ENCODE peak calls at places on chromosome 14, in nine cellular contexts. D, N, X, L, S, V, O, R and J are unnamed samples.

GRCh38 chr14:24613747-24614146 is 4.3 kb upstream of the GZMH start:
- DNase-seq in V (no peak), D (no peak), R (no peak), S (no peak), X (no peak), O (no peak), L (no peak), N (no peak), J (no peak)

GRCh38 chr14:59507752-59508103 is 23.4 kb downstream of the JKAMP start:
- DNase-seq in D (no peak), L (no peak), O (no peak), V (no peak), R (no peak), N (no peak), S (no peak), X (no peak), J (no peak)

GRCh38 chr14:106826833-106827369 is 1300.5 kb downstream of the TMEM121 start:
- DNase-seq in R (no peak), X (no peak), N (no peak), O (no peak), S (no peak), V (no peak), D (no peak), L (no peak), J (no peak)

GRCh38 chr14:93905623-93906022 is 21.5 kb upstream of the FAM181A start:
- DNase-seq in O (no peak), X (no peak), L (no peak), V (no peak), D (no peak), N (no peak), S (no peak), R (no peak), J (no peak)

GRCh38 chr14:90721619-90722305 is 94.5 kb downstream of the TTC7B start:
- DNase-seq in V (no peak), X (peak), D (no peak), R (no peak), N (no peak), L (no peak), O (no peak), S (no peak), J (no peak)

GRCh38 chr14:68260121-68260520 is 440.5 kb downstream of the RAD51B start:
- DNase-seq in S (no peak), O (no peak), D (no peak), X (no peak), L (no peak), N (no peak), R (no peak), V (no peak), J (no peak)

GRCh38 chr14:75566752-75567151 is 11.7 kb upstream of the FLVCR2 start:
- DNase-seq in V (no peak), D (no peak), S (no peak), R (no peak), L (no peak), X (no peak), O (no peak), N (no peak), J (no peak)

GRCh38 chr14:61444215-61444768 is 122.9 kb downstream of the PRKCH start:
- DNase-seq in D (peak), S (no peak), V (no peak), N (no peak), X (no peak), O (no peak), R (no peak), L (no peak), J (no peak)

GRCh38 chr14:101876539-101876938 is 87.8 kb upstream of the DYNC1H1 start:
- DNase-seq in S (peak), N (no peak), D (peak), O (no peak), X (no peak), L (peak), R (no peak), V (peak), J (peak)

GRCh38 chr14:70698288-70698687 is 56.6 kb downstream of the TTC9 start:
- DNase-seq in V (no peak), N (peak), L (peak), D (no peak), O (no peak), X (peak), S (no peak), R (no peak), J (no peak)

GRCh38 chr14:55454264-55455151 is 14.1 kb upstream of the TBPL2 start:
- DNase-seq in D (no peak), X (peak), S (no peak), R (no peak), L (no peak), O (no peak), N (no peak), V (no peak), J (no peak)

GRCh38 chr14:50001999-50002925 is 109.4 kb downstream of the ARF6 start:
- DNase-seq in R (no peak), S (no peak), N (no peak), X (no peak), V (no peak), O (no peak), D (peak), L (no peak), J (no peak)

GRCh38 chr14:24060984-24061913 is 9.4 kb downstream of the CARMIL3 start:
- DNase-seq in D (no peak), L (no peak), V (no peak), O (no peak), X (no peak), S (no peak), N (no peak), R (no peak), J (no peak)

GRCh38 chr14:42469637-42470426 is 863.2 kb downstream of the LRFN5 start:
- DNase-seq in O (no peak), R (no peak), N (no peak), L (no peak), D (no peak), V (no peak), X (peak), S (no peak), J (no peak)

GRCh38 chr14:104341532-104342434 is 203.4 kb downstream of the KIF26A start:
- DNase-seq in L (no peak), N (no peak), R (no peak), V (no peak), S (no peak), D (no peak), O (no peak), X (peak), J (no peak)

GRCh38 chr14:93068721-93069120 is 47.0 kb downstream of the ITPK1 start:
- DNase-seq in N (no peak), V (no peak), R (no peak), O (no peak), X (no peak), L (no peak), D (no peak), S (no peak), J (no peak)

GRCh38 chr14:73452341-73453191 is 5.8 kb downstream of the NUMB start:
- DNase-seq in X (no peak), N (peak), S (no peak), O (no peak), V (no peak), D (no peak), R (no peak), L (no peak), J (no peak)

GRCh38 chr14:104304451-104305351 is 166.3 kb downstream of the KIF26A start:
- DNase-seq in S (no peak), D (no peak), O (no peak), L (peak), X (no peak), N (no peak), V (no peak), R (no peak), J (no peak)

GRCh38 chr14:71242237-71242748 is 335.0 kb downstream of the PCNX1 start:
- DNase-seq in S (no peak), V (peak), O (no peak), X (no peak), N (peak), L (no peak), D (no peak), R (no peak), J (no peak)

GRCh38 chr14:37673439-37673838 is 78.0 kb downstream of the TTC6 start:
- DNase-seq in O (no peak), V (no peak), L (no peak), D (no peak), R (no peak), S (no peak), X (no peak), N (no peak), J (no peak)

GRCh38 chr14:75454963-75455546 is 27.2 kb downstream of the JDP2 start:
- DNase-seq in V (peak), O (no peak), S (no peak), X (peak), L (peak), D (no peak), R (no peak), N (no peak), J (no peak)

GRCh38 chr14:87811246-87811645 is 181.7 kb downstream of the GALC start:
- DNase-seq in S (no peak), R (no peak), V (no peak), D (no peak), L (no peak), N (no peak), X (no peak), O (no peak), J (no peak)

GRCh38 chr14:22510527-22511110 is 78.4 kb downstream of the DAD1 start:
- DNase-seq in V (peak), X (no peak), N (no peak), R (no peak), D (no peak), S (no peak), O (no peak), L (no peak), J (no peak)

GRCh38 chr14:25111061-25111601 is 61.2 kb upstream of the STXBP6 start:
- DNase-seq in V (peak), O (no peak), X (no peak), R (no peak), N (peak), D (no peak), L (peak), S (no peak), J (no peak)

GRCh38 chr14:99728231-99728920 is 44.3 kb downstream of the CYP46A1 start:
- DNase-seq in O (no peak), D (no peak), R (no peak), N (no peak), L (peak), X (no peak), S (no peak), V (no peak), J (no peak)

GRCh38 chr14:103334644-103335603 is 887 bp downstream of the EIF5 start:
- DNase-seq in L (peak), O (peak), X (peak), D (peak), V (no peak), N (peak), S (peak), R (peak), J (no peak)

GRCh38 chr14:67221248-67221981 is 19.8 kb upstream of the PALS1 start:
- DNase-seq in X (peak), S (no peak), N (no peak), R (no peak), O (no peak), V (peak), L (no peak), D (no peak), J (no peak)

GRCh38 chr14:49306152-49306751 is 279.9 kb downstream of the RPS29 start:
- DNase-seq in V (no peak), S (no peak), D (no peak), X (peak), R (no peak), N (no peak), L (no peak), O (no peak), J (no peak)

GRCh38 chr14:85437143-85437542 is 92.8 kb upstream of the FLRT2 start:
- DNase-seq in V (no peak), R (no peak), D (no peak), L (no peak), S (no peak), N (no peak), O (no peak), X (peak), J (no peak)

GRCh38 chr14:66087231-66087630 is 398.9 kb upstream of the CCDC196 start:
- DNase-seq in L (no peak), S (no peak), V (no peak), N (no peak), D (no peak), X (no peak), O (no peak), R (no peak), J (no peak)

GRCh38 chr14:37363661-37364060 is 165.9 kb downstream of the MIPOL1 start:
- DNase-seq in O (no peak), V (no peak), S (no peak), R (no peak), X (no peak), N (no peak), D (no peak), L (no peak), J (no peak)

GRCh38 chr14:98623806-98624430 is 648.1 kb downstream of the BCL11B start:
- DNase-seq in R (no peak), X (no peak), O (no peak), N (no peak), L (no peak), D (no peak), V (no peak), S (no peak), J (no peak)

GRCh38 chr14:94135476-94135875 is 6.1 kb upstream of the IFI27L2 start:
- DNase-seq in N (no peak), V (no peak), S (no peak), O (no peak), R (no peak), L (peak), X (no peak), D (no peak), J (no peak)

GRCh38 chr14:56390859-56391258 is 188.7 kb upstream of the TMEM260 start:
- DNase-seq in O (no peak), L (no peak), D (no peak), R (no peak), V (no peak), N (no peak), S (no peak), X (no peak), J (no peak)

GRCh38 chr14:49971156-49972141 is 78.6 kb downstream of the ARF6 start:
- DNase-seq in V (no peak), L (no peak), R (no peak), X (no peak), O (no peak), N (no peak), S (no peak), D (peak), J (peak)

GRCh38 chr14:77923131-77923933 is 123.4 kb downstream of the ADCK1 start:
- DNase-seq in D (no peak), L (no peak), N (no peak), X (no peak), O (no peak), S (no peak), V (no peak), R (no peak), J (no peak)

GRCh38 chr14:77177623-77178185 is 3.9 kb upstream of the TMEM63C start:
- DNase-seq in R (no peak), D (no peak), N (no peak), L (peak), V (no peak), O (no peak), S (no peak), X (no peak), J (no peak)